ENCODE peak calls at places on chromosomes 12 and 14, in four cellular contexts. D, G, N and R are unnamed samples.

GRCh38 chr14:102510616-102511520 is 1.3 kb upstream of the ANKRD9 start:
- DNase-seq in D (peak; percentile 67), N (no peak), G (peak; percentile 93), R (no peak)

GRCh38 chr12:67595365-67595764 is 53.2 kb upstream of the DYRK2 start:
- DNase-seq in N (no peak), G (no peak), D (no peak), R (no peak)

GRCh38 chr14:21220874-21221477 is 48.3 kb downstream of the HNRNPC start:
- DNase-seq in N (no peak), G (no peak), D (no peak), R (no peak)

GRCh38 chr14:95330591-95331370 is 11.1 kb upstream of the CLMN start:
- DNase-seq in G (no peak), D (no peak), N (no peak), R (no peak)

GRCh38 chr14:77485901-77486678 is 12.5 kb downstream of the ISM2 start:
- DNase-seq in N (no peak), G (no peak), D (no peak), R (no peak)

GRCh38 chr12:80033457-80033856 is 65.9 kb upstream of the OTOGL start:
- DNase-seq in G (no peak), D (no peak), N (no peak), R (no peak)

GRCh38 chr14:69313176-69313575 is 53.2 kb downstream of the GALNT16 start:
- DNase-seq in G (no peak), N (no peak), D (no peak), R (no peak)

GRCh38 chr14:23071975-23072539 is 14.7 kb upstream of the CDH24 start:
- DNase-seq in G (no peak), N (no peak), D (no peak), R (no peak)

GRCh38 chr12:114288071-114288470 is 117.9 kb downstream of the TBX5 start:
- DNase-seq in N (no peak), D (no peak), G (no peak), R (no peak)

GRCh38 chr12:42609605-42610004 is 20.1 kb upstream of the PRICKLE1 start:
- DNase-seq in N (no peak), D (no peak), G (no peak), R (no peak)

GRCh38 chr12:32305163-32305562 is 94.2 kb upstream of the FGD4 start:
- DNase-seq in D (no peak), G (no peak), N (no peak), R (peak; percentile 21)

GRCh38 chr12:28961948-28962384 is 187.1 kb upstream of the FAR2 start:
- DNase-seq in D (no peak), G (no peak), N (no peak), R (no peak)

GRCh38 chr12:28954333-28954732 is 194.7 kb upstream of the FAR2 start:
- DNase-seq in D (no peak), N (no peak), G (no peak), R (no peak)

GRCh38 chr12:28955921-28956320 is 193.2 kb upstream of the FAR2 start:
- DNase-seq in D (no peak), N (no peak), G (no peak), R (no peak)

GRCh38 chr12:28955491-28955890 is 193.6 kb upstream of the FAR2 start:
- DNase-seq in G (no peak), D (no peak), N (no peak), R (no peak)

DNA sequence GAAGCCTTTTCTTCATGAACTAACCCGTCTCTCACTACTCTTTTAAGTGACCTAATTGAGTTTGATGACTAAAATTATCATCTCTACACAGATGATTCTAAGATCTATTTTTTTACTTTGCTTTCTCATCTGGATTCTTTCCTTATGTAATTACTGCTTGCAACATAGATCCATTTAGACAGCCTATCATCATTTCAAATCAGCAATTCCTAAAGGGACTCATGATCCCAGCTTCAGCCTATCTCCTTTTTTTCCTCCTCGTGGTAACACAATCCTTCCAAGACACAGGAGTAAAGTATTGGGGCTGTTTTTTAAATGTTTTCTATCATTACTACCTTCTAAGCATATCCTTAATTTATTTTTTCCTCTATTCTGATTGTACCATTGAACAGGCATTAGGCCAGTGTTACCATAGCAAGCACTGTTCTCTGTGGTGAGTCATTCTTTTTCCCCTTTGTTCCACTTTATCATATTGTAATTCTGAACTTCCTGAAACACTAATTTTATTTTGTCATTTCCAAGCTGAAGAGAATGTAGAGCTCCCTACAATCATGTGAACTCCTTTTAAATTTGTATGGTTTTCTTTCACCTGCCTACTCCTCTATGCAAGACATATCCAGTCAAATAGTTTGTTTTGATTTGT is 190.4 kb upstream of the FAR2 start:
- DNase-seq in N (no peak), G (no peak), D (no peak), R (no peak)
- TF ChIP-seq EGR1 in N (no peak), G (no peak), D (no peak), R (no peak)

GRCh38 chr14:73961192-73961591 is 11.1 kb downstream of the COQ6 start:
- DNase-seq in N (no peak), D (no peak), G (no peak), R (no peak)

GRCh38 chr14:73955674-73956073 is 5.6 kb downstream of the COQ6 start:
- DNase-seq in D (no peak), G (no peak), N (no peak), R (no peak)

GRCh38 chr14:73953731-73954130 is 3.6 kb downstream of the COQ6 start:
- DNase-seq in G (no peak), N (no peak), D (no peak), R (no peak)

DNA sequence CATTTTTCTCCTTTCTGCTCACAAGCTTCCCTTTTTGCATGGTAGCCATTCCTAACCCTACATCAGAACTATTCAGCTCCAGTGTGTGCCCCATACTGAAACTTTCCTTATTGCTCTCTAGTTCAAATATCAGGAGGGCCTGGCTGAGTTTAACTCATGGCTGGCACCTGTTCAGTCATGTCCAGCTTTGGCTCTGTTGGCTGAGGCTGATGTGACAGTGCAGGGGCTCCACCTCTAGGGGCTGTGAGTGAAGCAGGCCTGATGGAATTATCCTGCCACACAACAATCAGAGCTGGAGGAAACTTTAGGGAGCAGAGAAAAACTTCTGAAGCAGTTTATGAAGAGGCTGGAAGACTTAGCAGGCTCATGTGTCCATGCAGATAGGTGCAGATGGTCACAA is 8.5 kb downstream of the COQ6 start:
- DNase-seq in N (no peak), D (no peak), G (no peak), R (no peak)
- H3K36me3 ChIP-seq in N (peaks cover 8% of the 10 kb centered on the region), D (peaks cover 75% of the 10 kb centered on the region), G (peaks cover 13% of the 10 kb centered on the region), R (peaks cover 14% of the 10 kb centered on the region)

GRCh38 chr12:76899522-76899921 is 20.7 kb upstream of the CSRP2 start:
- DNase-seq in G (no peak), D (no peak), N (no peak), R (no peak)

GRCh38 chr12:76896274-76896673 is 17.5 kb upstream of the CSRP2 start:
- DNase-seq in G (no peak), D (no peak), N (no peak), R (no peak)

GRCh38 chr12:76895796-76896195 is 17.0 kb upstream of the CSRP2 start:
- DNase-seq in D (no peak), N (no peak), G (no peak), R (no peak)

GRCh38 chr12:76901628-76902386 is 23.0 kb upstream of the CSRP2 start:
- DNase-seq in G (no peak), D (no peak), N (no peak), R (no peak)

GRCh38 chr12:76898472-76898871 is 19.7 kb upstream of the CSRP2 start:
- DNase-seq in N (no peak), D (no peak), G (no peak), R (no peak)
- TF ChIP-seq EGR1 in N (no peak), D (no peak), G (no peak), R (no peak)

GRCh38 chr12:109261939-109262338 is 47.1 kb downstream of the FOXN4 start:
- DNase-seq in D (no peak), G (no peak), N (no peak), R (no peak)

GRCh38 chr12:109261087-109261486 is 48.0 kb downstream of the FOXN4 start:
- DNase-seq in N (no peak), D (no peak), G (no peak), R (no peak)

GRCh38 chr12:109258607-109259544 is 50.2 kb downstream of the FOXN4 start:
- DNase-seq in D (no peak), G (no peak), N (no peak), R (no peak)

GRCh38 chr12:109258201-109258600 is 50.9 kb downstream of the FOXN4 start:
- DNase-seq in N (no peak), D (no peak), G (no peak), R (no peak)

DNA sequence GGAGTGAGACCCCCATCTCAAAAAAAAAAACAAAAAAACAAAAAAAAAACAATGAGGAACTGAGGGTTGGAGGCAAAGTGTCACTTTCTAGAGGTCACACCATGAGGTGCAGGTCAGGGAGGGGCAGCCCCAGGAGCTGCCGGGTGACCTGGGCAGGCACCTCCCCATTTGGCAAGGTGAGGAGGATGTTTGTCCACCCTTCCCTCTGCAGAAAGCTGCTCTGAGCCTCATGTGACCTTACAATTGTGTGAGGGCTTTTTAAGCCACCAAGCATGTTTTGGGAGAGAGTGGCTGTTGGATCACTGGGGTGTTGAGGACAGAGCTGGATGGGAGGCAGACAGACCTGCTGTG is 49.6 kb downstream of the FOXN4 start:
- DNase-seq in D (no peak), N (no peak), G (no peak), R (no peak)
- H3K36me3 ChIP-seq in D (no peaks in the 10 kb centered on the region), N (no peaks in the 10 kb centered on the region), G (no peaks in the 10 kb centered on the region), R (no peaks in the 10 kb centered on the region)

DNA sequence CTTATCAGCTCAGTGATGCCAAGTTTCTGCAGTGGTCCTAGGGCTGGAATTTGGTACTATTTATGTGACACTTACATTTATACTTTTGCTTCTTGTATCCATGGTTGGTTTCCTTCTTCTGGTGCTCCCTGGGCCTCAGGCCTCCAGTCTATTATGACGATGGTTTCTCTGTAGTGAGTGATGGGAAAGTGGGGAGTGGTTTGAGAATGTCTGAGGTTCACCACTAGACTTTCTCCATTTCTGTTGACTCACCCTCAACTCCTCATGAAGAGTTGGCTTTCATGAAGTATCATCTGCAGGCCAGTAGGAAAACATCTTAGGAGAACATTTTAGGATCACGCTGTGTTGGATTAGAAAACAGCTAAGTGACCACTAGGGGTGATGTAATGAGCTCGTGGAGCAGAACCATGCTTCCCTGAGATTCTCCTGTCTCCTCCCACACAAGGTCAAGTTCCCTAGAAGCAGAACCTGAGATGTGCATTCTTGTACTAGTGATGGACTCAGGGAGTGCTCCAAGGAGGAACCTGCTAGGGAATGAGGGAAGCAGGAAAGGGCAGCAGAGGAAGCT is 32.1 kb downstream of the RPH3A start:
- DNase-seq in D (no peak), G (no peak), N (no peak), R (no peak)
- TF ChIP-seq EGR1 in D (no peak), G (no peak), N (no peak), R (no peak)

GRCh38 chr12:96225003-96225855 is 31.1 kb downstream of the ELK3 start:
- DNase-seq in G (no peak), N (no peak), D (no peak), R (no peak)

GRCh38 chr12:96226801-96227348 is 32.7 kb downstream of the ELK3 start:
- DNase-seq in N (no peak), D (no peak), G (no peak), R (no peak)

GRCh38 chr12:96227365-96228106 is 33.4 kb downstream of the ELK3 start:
- DNase-seq in D (no peak), G (no peak), N (no peak), R (no peak)

GRCh38 chr12:96226401-96226800 is 32.2 kb downstream of the ELK3 start:
- DNase-seq in N (no peak), G (no peak), D (no peak), R (no peak)

GRCh38 chr12:96225994-96226399 is 31.8 kb downstream of the ELK3 start:
- DNase-seq in D (no peak), N (no peak), G (no peak), R (no peak)
- H3K36me3 ChIP-seq in D (no peaks in the 10 kb centered on the region), N (no peaks in the 10 kb centered on the region), G (no peaks in the 10 kb centered on the region), R (peaks cover 30% of the 10 kb centered on the region)